ENCODE peak calls at places on chromosomes 1 and 21, in six cellular contexts. J is endothelial cell; E is activated CD4-positive, alpha-beta T cell treated with anti-CD3 and anti-CD28 coated beads for 24 hours; Z is Right ventricle myocardium superior; A is uterus; R is activated T-cell treated with anti-CD3 and anti-CD28 coated beads for 24 hours. V is an unnamed sample.

GRCh38 chr1:39882152-39882551 is 1.2 kb downstream of the TRIT1 start:
- DNase-seq in J (no peak), E (no peak), Z (no peak), A (no peak), R (no peak), V (no peak)

GRCh38 chr1:67429011-67429527 is 1.1 kb downstream of the SERBP1 start:
- DNase-seq in J (no peak), E (peak; percentile 27), Z (no peak), A (no peak), R (peak; percentile 56), V (no peak)

GRCh38 chr1:115478933-115479551 is 141.0 kb upstream of the NGF start:
- DNase-seq in J (no peak), E (no peak), Z (peak; percentile 54), A (no peak), R (no peak), V (peak; percentile 26)

GRCh38 chr1:171983584-171983983 is 142.3 kb downstream of the DNM3 start:
- DNase-seq in J (no peak), E (no peak), Z (no peak), A (no peak), R (no peak), V (no peak)

GRCh38 chr1:209045326-209046057 is 538.0 kb upstream of the CAMK1G start:
- DNase-seq in J (no peak), E (no peak), Z (no peak), A (no peak), R (no peak), V (no peak)

GRCh38 chr1:22848374-22848773 is 124.3 kb downstream of the LACTBL1 start:
- DNase-seq in J (no peak), E (no peak), Z (no peak), A (no peak), R (no peak), V (no peak)

GRCh38 chr1:903721-904270 is 19.9 kb upstream of the SAMD11 start:
- DNase-seq in J (no peak), E (no peak), Z (peak; percentile 39), A (peak; percentile 20), R (no peak), V (no peak)

GRCh38 chr1:66502084-66502483 is 31.9 kb upstream of the SGIP1 start:
- DNase-seq in J (no peak), E (no peak), Z (no peak), A (no peak), R (no peak), V (no peak)

GRCh38 chr1:209101106-209101505 is 482.4 kb upstream of the CAMK1G start:
- DNase-seq in J (no peak), E (no peak), Z (no peak), A (no peak), R (no peak), V (no peak)

GRCh38 chr1:167734227-167734626 is 12.4 kb downstream of the MPZL1 start:
- DNase-seq in J (no peak), E (no peak), Z (no peak), A (no peak), R (no peak), V (no peak)

GRCh38 chr1:64246294-64246917 is 43.0 kb downstream of the UBE2U start:
- DNase-seq in J (no peak), E (no peak), Z (no peak), A (no peak), R (no peak), V (peak; percentile 28)

GRCh38 chr1:185412385-185413074 is 95.5 kb upstream of the IVNS1ABP start:
- DNase-seq in J (no peak), E (no peak), Z (no peak), A (no peak), R (no peak), V (no peak)

GRCh38 chr1:154304664-154305337 is 16.1 kb upstream of the AQP10 start:
- DNase-seq in J (no peak), E (no peak), Z (no peak), A (no peak), R (peak; percentile 30), V (no peak)

GRCh38 chr1:102853701-102854187 is 254.6 kb downstream of the COL11A1 start:
- DNase-seq in J (no peak), E (no peak), Z (peak; percentile 30), A (no peak), R (no peak), V (no peak)

GRCh38 chr21:31282095-31282709 is 61.9 kb downstream of the TIAM1 start:
- DNase-seq in J (no peak), E (no peak), Z (peak; percentile 43), A (no peak), R (no peak), V (no peak)

GRCh38 chr1:204084247-204084772 is 11.4 kb downstream of the SOX13 start:
- DNase-seq in J (no peak), E (no peak), Z (peak; percentile 55), A (no peak), R (no peak), V (peak; percentile 69)

GRCh38 chr1:223776075-223776814 is 63.9 kb downstream of the CAPN2 start:
- DNase-seq in J (no peak), E (peak; percentile 19), Z (no peak), A (no peak), R (peak; percentile 21), V (no peak)

V was measured in retina.